ENCODE peak calls at places on chromosomes 2 and 18, in four cellular contexts. W is hepatocyte, K is H9, C is GM23248. Q is an unnamed sample. For H3K9me3 and H3K79me2, the result is how much of the 10 kb centered on the place peaks cover.

GRCh38 chr2:3543023-3543683 is 15.0 kb downstream of the RNASEH1 start:
- DNase-seq in W (no peak), K (no peak), C (no peak), Q (no peak)

GRCh38 chr2:44753552-44754285 is 187.8 kb upstream of the SIX3 start:
- DNase-seq in W (no peak), K (no peak), C (no peak), Q (no peak)

GRCh38 chr2:212385241-212385640 is 153.4 kb downstream of the ERBB4 start:
- DNase-seq in W (no peak), K (no peak), C (no peak), Q (no peak)

GRCh38 chr2:112867701-112868631 is 31.4 kb upstream of the IL1B start:
- DNase-seq in W (no peak), K (no peak), C (peak), Q (no peak)

GRCh38 chr2:102674836-102675235 is 55.5 kb downstream of the SLC9A2 start:
- DNase-seq in W (no peak), K (no peak), C (no peak), Q (no peak)

GRCh38 chr18:74419761-74420160 is 37.3 kb downstream of the DIPK1C start:
- DNase-seq in W (no peak), K (no peak), C (no peak), Q (no peak)

GRCh38 chr2:233793465-233794127 is 15.5 kb downstream of the MROH2A start:
- DNase-seq in W (no peak), K (peak), C (no peak), Q (peak)

GRCh38 chr2:177830881-177831386 is 241.6 kb downstream of the PDE11A start:
- DNase-seq in W (no peak), K (no peak), C (no peak), Q (no peak)

GRCh38 chr2:100242416-100242815 is 79.9 kb downstream of the LONRF2 start:
- DNase-seq in W (no peak), K (no peak), C (no peak), Q (no peak)

GRCh38 chr2:240374085-240374907 is 61.2 kb upstream of the GPC1 start:
- DNase-seq in W (peak), K (no peak), C (peak), Q (peak)

GRCh38 chr2:163808406-163808805 is 72.6 kb upstream of the FIGN start:
- DNase-seq in W (no peak), K (no peak), C (no peak), Q (no peak)

GRCh38 chr2:222424729-222425671 is 657 bp downstream of the SGPP2 start:
- DNase-seq in W (peak), K (peak), C (no peak), Q (peak)

GRCh38 chr2:231710751-231711676 is 2.7 kb downstream of the PTMA start:
- DNase-seq in W (peak), K (no peak), C (peak), Q (peak)

GRCh38 chr18:1663879-1664705 is 759.4 kb downstream of the ADCYAP1 start:
- DNase-seq in W (peak), K (peak), C (peak), Q (no peak)

GRCh38 chr2:120803085-120803484 is 67.4 kb downstream of the GLI2 start:
- DNase-seq in W (no peak), K (no peak), C (no peak), Q (peak)
- H3K9me3 ChIP-seq in W (under half), K (under half), C (under half), Q (under half)

DNA sequence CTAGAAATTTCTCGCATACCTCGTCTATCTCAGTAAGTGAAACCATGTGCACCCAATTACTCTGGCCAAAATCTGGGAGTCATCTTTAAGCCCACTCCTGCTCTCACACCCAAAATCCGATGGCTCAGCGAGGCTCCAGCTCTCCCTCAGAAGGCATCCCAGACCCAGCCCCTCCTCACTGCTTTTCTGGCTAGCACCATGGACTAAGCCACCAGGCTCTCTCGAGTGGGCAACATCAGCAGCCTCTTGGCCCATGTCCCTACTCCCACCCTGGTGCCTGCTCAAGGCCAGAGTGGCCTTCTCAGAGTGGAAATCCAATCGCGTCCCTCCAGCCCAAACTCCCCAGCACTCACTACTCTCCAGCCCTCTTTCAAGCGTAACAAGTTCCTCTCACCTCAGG is 27.2 kb downstream of the TNS1 start:
- DNase-seq in W (no peak), K (no peak), C (peak), Q (no peak)
- H3K79me2 ChIP-seq in W (under half), K (under half), C (half or more), Q (under half)

GRCh38 chr18:37667836-37668235 is 102.2 kb upstream of the CELF4 start:
- DNase-seq in W (no peak), K (no peak), C (no peak), Q (no peak)

GRCh38 chr18:37669991-37670534 is 104.5 kb upstream of the CELF4 start:
- DNase-seq in W (no peak), K (peak), C (no peak), Q (no peak)

GRCh38 chr18:37671119-37671518 is 105.5 kb upstream of the CELF4 start:
- DNase-seq in W (no peak), K (no peak), C (no peak), Q (no peak)

GRCh38 chr18:37666986-37667385 is 101.4 kb upstream of the CELF4 start:
- DNase-seq in W (no peak), K (no peak), C (no peak), Q (peak)

DNA sequence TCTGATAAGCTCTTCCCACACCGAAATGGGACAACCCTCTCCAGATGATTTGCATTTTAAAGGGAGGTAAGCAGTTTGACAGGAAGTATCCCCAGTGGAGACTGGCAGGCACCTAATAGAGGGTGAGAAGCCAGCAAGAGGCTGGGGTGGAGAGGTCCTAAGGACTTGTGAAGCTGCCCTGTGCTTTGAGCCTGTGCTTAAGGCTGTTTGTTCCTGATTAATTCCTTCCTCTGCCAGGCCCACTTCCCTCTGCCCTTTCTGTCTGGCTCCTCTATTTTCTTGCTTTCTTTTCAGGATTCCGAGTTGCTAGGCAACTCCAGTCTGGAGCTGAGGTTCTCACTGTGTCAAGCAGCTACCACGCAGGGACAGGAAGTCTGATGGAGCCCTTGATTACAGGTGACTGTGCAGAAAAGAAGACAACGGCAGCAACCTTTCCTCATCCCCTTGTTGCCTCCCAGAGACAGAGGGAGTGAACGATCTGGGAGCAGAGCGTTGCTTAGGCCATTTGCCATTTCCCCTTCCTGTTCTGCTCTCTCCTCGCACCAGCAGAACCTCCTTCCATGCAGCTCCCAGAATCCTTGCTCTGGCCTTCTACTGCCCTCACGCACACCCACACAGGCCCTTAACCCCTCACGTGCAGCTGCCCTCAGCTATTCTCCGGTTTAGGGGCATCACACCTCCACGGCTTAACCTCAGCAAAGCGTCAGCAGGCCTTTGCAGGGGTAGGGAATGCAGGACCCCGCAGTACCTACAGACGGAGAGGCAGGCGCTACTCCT is 103.6 kb upstream of the CELF4 start:
- DNase-seq in W (no peak), K (peak), C (no peak), Q (peak)
- H3K9me3 ChIP-seq in W (under half), K (under half), C (under half), Q (under half)

GRCh38 chr2:60533114-60534033 is 20.1 kb downstream of the BCL11A start:
- DNase-seq in W (peak), K (no peak), C (peak), Q (no peak)

GRCh38 chr2:60531638-60532216 is 21.7 kb downstream of the BCL11A start:
- DNase-seq in W (no peak), K (peak), C (no peak), Q (no peak)

GRCh38 chr2:60532421-60532820 is 21.0 kb downstream of the BCL11A start:
- DNase-seq in W (no peak), K (no peak), C (peak), Q (no peak)

GRCh38 chr2:60535392-60536312 is 17.8 kb downstream of the BCL11A start:
- DNase-seq in W (no peak), K (no peak), C (no peak), Q (no peak)

DNA sequence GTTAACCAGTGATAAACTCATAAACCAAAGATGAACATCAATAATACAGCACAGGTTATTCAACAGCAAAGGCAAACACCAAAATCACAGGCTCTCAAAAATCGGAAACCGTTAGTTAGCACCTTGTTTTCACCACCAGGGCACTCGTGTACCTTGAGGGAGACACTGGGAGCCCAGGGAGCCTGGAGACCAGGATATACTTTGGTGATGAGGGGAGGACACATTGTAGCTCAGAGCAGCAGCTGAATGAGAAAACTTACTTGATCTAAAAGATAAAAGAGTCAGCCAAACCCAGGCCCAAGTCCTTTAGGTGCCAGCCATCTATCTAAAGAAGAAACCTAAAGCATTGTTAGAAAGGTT is 19.4 kb downstream of the BCL11A start:
- DNase-seq in W (no peak), K (no peak), C (no peak), Q (no peak)
- H3K79me2 ChIP-seq in W (half or more), K (under half), C (under half), Q (under half)

GRCh38 chr2:205089958-205090357 is 544.7 kb downstream of the PARD3B start:
- DNase-seq in W (no peak), K (no peak), C (no peak), Q (no peak)

GRCh38 chr2:205091411-205091810 is 546.1 kb downstream of the PARD3B start:
- DNase-seq in W (no peak), K (no peak), C (no peak), Q (no peak)

DNA sequence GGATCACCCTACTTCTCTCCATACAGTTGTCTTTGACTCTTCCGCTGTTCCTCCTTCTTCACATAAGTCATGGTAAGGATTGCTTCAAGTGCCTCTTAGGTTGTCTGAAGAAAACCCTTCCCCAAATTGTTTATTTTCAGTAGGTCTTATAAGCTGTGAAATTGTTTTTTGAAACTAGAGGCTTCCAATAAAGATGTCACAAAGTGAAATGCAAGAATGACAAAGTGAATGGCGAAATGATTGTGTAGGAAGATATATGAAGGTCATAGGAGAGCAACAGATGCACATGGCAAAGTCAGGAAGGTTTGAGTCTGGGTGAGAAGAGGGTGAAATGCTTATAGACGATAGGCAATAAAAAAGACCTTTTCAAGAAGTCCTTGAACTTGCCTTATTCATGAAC is 548.8 kb downstream of the PARD3B start:
- DNase-seq in W (no peak), K (no peak), C (no peak), Q (no peak)
- H3K9me3 ChIP-seq in W (under half), K (under half), C (under half), Q (under half)

DNA sequence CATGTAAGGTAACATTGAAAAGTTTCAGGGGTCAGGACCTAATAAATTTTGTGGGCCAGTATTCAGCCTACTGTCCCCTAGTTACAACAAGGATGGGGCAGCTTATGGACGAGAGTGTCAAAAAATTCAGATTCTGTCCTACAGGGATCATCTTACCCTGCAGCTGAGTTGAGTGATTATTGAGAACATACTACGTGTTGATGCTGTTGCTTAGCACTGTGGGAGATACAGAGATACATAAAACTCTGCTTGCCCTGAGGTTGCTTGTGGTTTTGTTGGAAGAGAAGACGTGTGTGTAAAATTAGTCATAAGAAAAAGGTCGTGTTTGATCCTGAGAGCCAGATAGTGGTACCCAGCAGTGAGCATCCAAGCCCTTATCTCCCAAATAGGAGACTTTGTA is 253.2 kb downstream of the NEDD4L start:
- DNase-seq in W (no peak), K (no peak), C (peak), Q (no peak)
- H3K79me2 ChIP-seq in W (half or more), K (under half), C (under half), Q (under half)